ENCODE peak calls at places on chromosomes 4 and X, in eight cellular contexts. C, N, F, V, U, P, Q and H are unnamed samples. For H3K9me3, the result is how much of the 10 kb centered on the place peaks cover.

GRCh38 chrX:133248177-133248576 is 30.0 kb upstream of the TFDP3 start:
- DNase-seq in C (no peak), N (no peak), F (no peak), V (no peak), U (no peak), P (no peak), Q (no peak), H (no peak)

GRCh38 chr4:38867478-38868054 is at the start of gene FAM114A1:
- DNase-seq in C (peak), N (peak), F (peak), V (no peak), U (no peak), P (no peak), Q (peak), H (no peak)

GRCh38 chrX:70168238-70169188 is 8.8 kb upstream of the DGAT2L6 start:
- DNase-seq in C (no peak), N (peak), F (no peak), V (no peak), U (peak), P (no peak), Q (no peak), H (peak)

GRCh38 chrX:31546130-31546529 is 474.3 kb upstream of the FTHL17 start:
- DNase-seq in C (no peak), N (no peak), F (no peak), V (no peak), U (no peak), P (no peak), Q (no peak), H (peak)

GRCh38 chr4:36243355-36244256 is 708 bp downstream of the ARAP2 start:
- DNase-seq in C (no peak), N (peak), F (peak), V (peak), U (no peak), P (no peak), Q (peak), H (no peak)

GRCh38 chr4:26804876-26805275 is 55.8 kb upstream of the STIM2 start:
- DNase-seq in C (no peak), N (no peak), F (no peak), V (no peak), U (no peak), P (no peak), Q (no peak), H (no peak)

GRCh38 chr4:98657531-98658286 is 702 bp downstream of the TSPAN5 start:
- DNase-seq in C (peak), N (peak), F (no peak), V (peak), U (no peak), P (no peak), Q (peak), H (no peak)

GRCh38 chr4:121219222-121219621 is 55.1 kb upstream of the TNIP3 start:
- DNase-seq in C (no peak), N (no peak), F (no peak), V (no peak), U (no peak), P (no peak), Q (no peak), H (no peak)

GRCh38 chrX:10444204-10444603 is 176.2 kb downstream of the MID1 start:
- DNase-seq in C (no peak), N (no peak), F (no peak), V (no peak), U (no peak), P (no peak), Q (no peak), H (no peak)

GRCh38 chrX:78075787-78076389 is 28.2 kb upstream of the PGK1 start:
- DNase-seq in C (no peak), N (no peak), F (no peak), V (no peak), U (no peak), P (no peak), Q (no peak), H (no peak)

GRCh38 chr4:40305329-40306193 is 29.6 kb upstream of the CHRNA9 start:
- DNase-seq in C (no peak), N (no peak), F (no peak), V (no peak), U (peak), P (no peak), Q (no peak), H (no peak)

GRCh38 chrX:13770013-13770412 is 35.5 kb downstream of the OFD1 start:
- DNase-seq in C (no peak), N (no peak), F (no peak), V (no peak), U (no peak), P (no peak), Q (no peak), H (no peak)

GRCh38 chrX:63349307-63349706 is 1.8 kb downstream of the SPIN4 start:
- DNase-seq in C (no peak), N (no peak), F (no peak), V (no peak), U (peak), P (no peak), Q (no peak), H (no peak)

GRCh38 chr4:38670939-38671593 is 7.1 kb downstream of the KLF3 start:
- DNase-seq in C (no peak), N (no peak), F (no peak), V (no peak), U (no peak), P (no peak), Q (no peak), H (no peak)

GRCh38 chr4:85210353-85210752 is 243.9 kb upstream of the WDFY3 start:
- DNase-seq in C (no peak), N (no peak), F (no peak), V (no peak), U (no peak), P (peak), Q (no peak), H (no peak)

GRCh38 chrX:41473936-41474725 is 27.0 kb downstream of the NYX start:
- DNase-seq in C (no peak), N (no peak), F (no peak), V (no peak), U (no peak), P (no peak), Q (no peak), H (no peak)

GRCh38 chrX:105462191-105462590 is 241.7 kb upstream of the TEX13A start:
- DNase-seq in C (no peak), N (no peak), F (no peak), V (no peak), U (no peak), P (no peak), Q (no peak), H (no peak)

GRCh38 chr4:48604527-48604926 is 114.5 kb downstream of the ZAR1 start:
- DNase-seq in C (no peak), N (no peak), F (no peak), V (no peak), U (no peak), P (no peak), Q (no peak), H (no peak)

GRCh38 chrX:19602866-19603620 is 87.7 kb upstream of the MAP3K15 start:
- DNase-seq in C (no peak), N (no peak), F (no peak), V (no peak), U (no peak), P (no peak), Q (peak), H (no peak)

GRCh38 chr4:16579866-16580265 is 318.6 kb downstream of the LDB2 start:
- DNase-seq in C (no peak), N (no peak), F (no peak), V (no peak), U (no peak), P (no peak), Q (no peak), H (no peak)

GRCh38 chrX:140712413-140713173 is 3.0 kb downstream of the LINC00632 start:
- DNase-seq in C (no peak), N (no peak), F (peak), V (peak), U (no peak), P (no peak), Q (peak), H (no peak)

GRCh38 chrX:22922961-22923360 is 76.8 kb upstream of the DDX53 start:
- DNase-seq in C (no peak), N (peak), F (no peak), V (no peak), U (no peak), P (no peak), Q (no peak), H (no peak)

GRCh38 chrX:1053072-1053471 is 159.4 kb downstream of the CRLF2 start:
- DNase-seq in C (no peak), N (no peak), F (no peak), V (no peak), U (no peak), P (no peak), Q (no peak), H (no peak)
- H3K9me3 ChIP-seq in C (under half), N (under half), F (under half), V (under half), U (under half), P (under half), Q (under half), H (under half)

DNA sequence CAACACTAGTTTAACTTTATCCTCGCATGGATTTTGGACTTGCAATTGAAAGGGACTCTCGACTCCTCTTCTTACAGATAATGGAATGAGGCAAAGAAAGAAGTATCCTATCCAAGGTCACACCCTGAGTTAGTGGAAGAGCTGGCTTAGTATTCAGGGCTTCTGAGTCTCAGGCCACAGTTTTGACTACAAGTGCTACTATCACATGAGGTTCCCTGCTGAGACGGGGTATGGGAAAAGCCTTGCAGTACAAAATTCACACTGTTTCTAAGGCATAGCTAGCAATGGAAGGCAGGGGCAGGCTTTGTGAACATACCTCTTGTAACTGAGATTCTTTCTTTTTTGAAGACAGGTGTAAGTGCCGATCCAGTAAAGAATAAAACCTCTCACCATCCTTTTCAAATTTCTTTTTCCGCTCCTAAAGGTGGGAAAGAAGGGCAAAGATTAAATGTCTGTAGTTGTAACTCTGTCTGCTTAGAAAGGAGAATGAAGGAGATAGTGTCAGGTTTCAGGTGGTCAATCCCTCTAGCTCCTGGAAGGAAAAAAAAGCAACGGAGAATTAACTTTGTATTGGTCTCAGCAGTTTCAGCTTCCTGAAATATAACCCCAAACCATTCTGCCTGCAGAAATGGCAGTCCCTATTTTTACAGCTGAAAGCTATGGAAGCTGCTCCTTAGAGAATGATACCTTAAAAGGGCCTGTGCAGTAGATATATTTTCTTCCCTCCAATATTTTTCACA is 199.0 kb downstream of the OPHN1 start:
- DNase-seq in C (no peak), N (no peak), F (no peak), V (no peak), U (no peak), P (no peak), Q (no peak), H (no peak)
- H3K27ac ChIP-seq in C (no peak), N (no peak), F (no peak), V (no peak), U (no peak), P (no peak), Q (no peak), H (no peak)

GRCh38 chrX:38426785-38427184 is 74.4 kb downstream of the OTC start:
- DNase-seq in C (no peak), N (no peak), F (no peak), V (no peak), U (no peak), P (no peak), Q (no peak), H (no peak)
- H3K9me3 ChIP-seq in C (under half), N (under half), F (under half), V (under half), U (under half), P (under half), Q (under half), H (under half)

DNA sequence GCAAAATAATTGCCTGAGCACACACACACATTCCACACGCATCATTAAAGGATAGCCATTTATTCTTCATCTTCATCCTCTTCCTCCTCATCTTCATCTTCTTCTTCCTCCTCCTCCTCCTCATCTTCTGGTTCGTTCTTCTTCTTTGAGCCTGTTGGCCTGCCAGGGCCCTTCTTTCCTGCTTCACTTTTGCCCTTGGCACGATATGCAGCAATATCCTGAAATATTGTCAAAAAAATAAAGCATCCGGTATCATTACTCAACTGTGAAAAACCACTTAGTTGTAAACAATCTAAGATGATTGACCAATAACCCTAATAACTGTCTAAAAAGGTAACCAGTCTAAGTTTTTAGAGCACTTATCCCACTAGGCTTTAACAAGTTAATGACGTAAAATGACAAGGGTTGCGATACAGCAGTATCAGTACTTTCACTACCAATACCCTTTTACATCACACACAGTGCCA is 2.1 kb downstream of the HMGB2 start:
- DNase-seq in C (no peak), N (no peak), F (no peak), V (no peak), U (no peak), P (no peak), Q (no peak), H (no peak)
- H3K27ac ChIP-seq in C (peak), N (peak), F (peak), V (no peak), U (peak), P (peak), Q (peak), H (peak)

DNA sequence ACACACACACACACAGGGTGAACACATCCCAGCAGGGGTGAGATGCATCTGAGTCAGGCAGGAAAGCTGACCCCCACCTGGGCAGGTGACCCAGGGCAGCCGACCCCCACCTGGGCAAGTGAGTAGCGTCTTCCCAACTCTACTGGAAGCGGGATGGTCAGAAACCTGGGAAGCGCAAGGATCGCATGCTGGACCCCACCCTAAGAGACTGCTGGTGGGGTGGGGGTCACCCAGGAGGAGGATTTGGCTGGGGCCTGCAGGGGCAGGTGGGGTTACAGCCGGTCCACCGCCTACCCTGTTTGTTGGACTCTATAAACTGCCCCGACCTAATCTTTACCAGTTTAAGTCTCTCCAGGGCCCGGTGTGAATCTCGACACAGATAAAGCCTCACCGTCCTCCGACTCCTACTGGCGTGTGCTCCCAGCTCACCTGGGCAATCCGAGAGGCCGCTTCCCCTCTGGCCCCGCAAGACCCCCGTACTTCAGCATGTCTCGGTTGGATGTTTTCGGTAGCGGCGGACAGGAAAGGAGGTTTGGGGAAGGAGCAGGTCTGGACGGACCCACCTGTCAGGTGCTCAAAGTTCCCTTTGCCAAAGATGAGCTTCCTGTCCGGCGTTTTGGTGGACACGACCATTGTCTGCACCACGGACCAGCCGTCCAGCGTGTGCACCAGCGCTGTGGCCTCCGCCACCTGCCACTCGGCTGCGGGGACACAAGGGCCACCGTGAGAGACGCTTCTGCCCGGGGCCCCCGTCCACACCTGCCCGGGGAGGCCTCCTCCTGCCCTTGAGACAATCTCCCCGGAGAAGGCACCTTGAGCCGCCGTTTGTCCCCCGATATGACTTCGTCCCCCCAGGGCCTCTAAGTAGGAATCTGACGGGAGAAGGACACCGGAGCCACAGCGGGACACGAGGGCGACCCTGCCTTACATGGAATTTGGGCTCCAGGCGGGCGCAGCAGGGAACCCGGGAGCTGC is 2.0 kb downstream of the GTPBP6 start:
- DNase-seq in C (no peak), N (no peak), F (no peak), V (no peak), U (no peak), P (no peak), Q (peak), H (no peak)
- H3K9me3 ChIP-seq in C (under half), N (under half), F (under half), V (under half), U (under half), P (under half), Q (under half), H (under half)

DNA sequence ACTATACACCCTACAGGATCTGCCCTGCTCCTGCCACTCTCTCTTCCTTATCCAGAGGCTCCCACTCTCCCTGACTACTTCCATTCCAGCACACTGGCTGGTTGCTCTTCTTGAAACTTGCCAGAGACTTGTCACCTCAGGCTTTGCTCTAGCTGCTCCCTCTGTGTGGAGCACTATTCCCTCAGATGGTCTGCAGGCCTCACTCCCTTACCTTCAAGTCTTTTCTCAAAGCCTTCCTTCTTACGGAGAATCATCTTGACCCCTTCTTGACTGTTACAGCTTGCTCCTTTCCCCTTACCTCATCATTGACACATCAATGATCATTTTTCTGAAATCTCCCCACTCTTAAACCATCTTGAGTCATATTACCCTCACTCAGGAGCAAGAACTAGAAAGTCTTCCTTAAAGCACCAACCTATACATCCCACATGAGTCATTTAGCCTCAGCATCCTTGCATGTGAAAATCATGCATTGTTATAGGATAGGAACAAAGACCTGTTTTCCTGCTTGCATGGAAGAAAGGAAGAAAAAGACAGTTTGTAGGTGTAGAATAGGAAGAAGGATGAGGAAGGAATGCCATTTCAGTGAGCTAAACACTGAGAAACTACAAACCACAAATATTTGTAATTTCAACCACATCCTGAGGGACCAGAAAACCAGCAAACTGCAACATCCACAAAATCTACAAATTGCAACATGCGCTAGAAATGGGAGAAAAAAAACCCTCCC is 55.7 kb downstream of the ANTXR2 start:
- DNase-seq in C (no peak), N (no peak), F (no peak), V (no peak), U (no peak), P (no peak), Q (no peak), H (no peak)
- H3K27ac ChIP-seq in C (no peak), N (peak), F (no peak), V (no peak), U (no peak), P (no peak), Q (no peak), H (no peak)

GRCh38 chr4:5079581-5079980 is 28.3 kb downstream of the STK32B start:
- DNase-seq in C (no peak), N (no peak), F (no peak), V (no peak), U (no peak), P (no peak), Q (no peak), H (no peak)

GRCh38 chr4:5078015-5078414 is 26.7 kb downstream of the STK32B start:
- DNase-seq in C (no peak), N (no peak), F (no peak), V (no peak), U (no peak), P (no peak), Q (no peak), H (no peak)

GRCh38 chr4:5082381-5082780 is 31.1 kb downstream of the STK32B start:
- DNase-seq in C (no peak), N (no peak), F (no peak), V (no peak), U (no peak), P (no peak), Q (no peak), H (no peak)

GRCh38 chr4:5084911-5085475 is 33.7 kb downstream of the STK32B start:
- DNase-seq in C (no peak), N (no peak), F (no peak), V (no peak), U (no peak), P (no peak), Q (no peak), H (no peak)

DNA sequence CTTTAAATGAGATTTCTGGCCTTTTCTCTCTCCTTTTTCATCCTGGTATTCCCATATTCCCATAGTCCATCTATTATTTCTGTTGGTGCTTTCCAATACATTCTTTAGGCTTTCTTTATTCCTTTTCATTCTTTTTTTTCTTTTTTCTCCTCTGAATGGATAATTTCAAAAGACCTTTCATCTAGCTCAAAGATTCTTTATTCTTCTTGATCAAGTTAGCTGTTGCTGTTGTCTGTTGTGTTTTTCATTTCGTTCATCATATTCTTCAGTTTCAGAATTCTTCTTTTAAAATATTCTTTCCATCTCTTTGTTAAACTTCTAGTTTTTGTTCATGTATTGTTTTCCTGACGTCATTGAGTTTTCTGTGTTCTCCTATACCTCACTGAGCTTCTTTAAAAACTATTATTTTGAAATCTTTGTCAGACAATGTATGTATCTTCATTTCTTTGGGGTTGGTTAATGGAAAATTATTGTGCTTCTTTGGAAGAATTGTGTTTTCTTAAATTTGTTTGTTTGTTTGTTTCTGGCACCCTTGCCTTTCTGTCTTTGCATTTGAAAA is 30.2 kb downstream of the STK32B start:
- DNase-seq in C (no peak), N (no peak), F (no peak), V (no peak), U (no peak), P (no peak), Q (no peak), H (no peak)
- H3K9me3 ChIP-seq in C (under half), N (under half), F (under half), V (under half), U (under half), P (under half), Q (under half), H (under half)